ENCODE peak calls at places on chromosomes 11 and 22, in four cellular contexts. K is stomach; J is DMS153; X is stimulated activated CD4-positive, alpha-beta T cell treated with anti-CD3 and anti-CD28 coated beads, TNF-alpha, amount 100 ng/mL, for 1 hour. I is an unnamed sample.

GRCh38 chr11:76172583-76172982 is 33.7 kb downstream of the WNT11 start:
- DNase-seq in K (no peak), J (no peak), X (no peak), I (no peak)

GRCh38 chr11:118900535-118901384 is 17.1 kb downstream of the CXCR5 start:
- DNase-seq in K (no peak), J (no peak), X (no peak), I (no peak)

GRCh38 chr22:37740455-37741311 is 43.8 kb downstream of the TRIOBP start:
- DNase-seq in K (no peak), J (no peak), X (no peak), I (no peak)

GRCh38 chr11:35083181-35084061 is 55.5 kb upstream of the CD44 start:
- DNase-seq in K (peak; percentile 40), J (no peak), X (peak; percentile 40), I (no peak)

GRCh38 chr22:30680998-30681770 is 13.5 kb upstream of the OSBP2 start:
- DNase-seq in K (no peak), J (no peak), X (no peak), I (no peak)

GRCh38 chr11:64963072-64963631 is 8.8 kb downstream of the MAJIN start:
- DNase-seq in K (no peak), J (no peak), X (no peak), I (no peak)

GRCh38 chr22:30526656-30527055 is 19.9 kb downstream of the SEC14L6 start:
- DNase-seq in K (no peak), J (no peak), X (no peak), I (no peak)

GRCh38 chr22:37169947-37170688 is 17.9 kb downstream of the C1QTNF6 start:
- DNase-seq in K (no peak), J (no peak), X (no peak), I (no peak)

GRCh38 chr22:37183432-37184379 is 4.3 kb downstream of the C1QTNF6 start:
- DNase-seq in K (no peak), J (no peak), X (no peak), I (no peak)

GRCh38 chr11:36510567-36511020 is 522 bp upstream of the TRAF6 start:
- DNase-seq in K (no peak), J (no peak), X (no peak), I (no peak)

GRCh38 chr11:117884994-117885393 is 8.5 kb upstream of the FXYD6 start:
- DNase-seq in K (no peak), J (no peak), X (no peak), I (no peak)

GRCh38 chr22:44505796-44506354 is 7.8 kb upstream of the RTL6 start:
- DNase-seq in K (no peak), J (no peak), X (no peak), I (no peak)

GRCh38 chr11:14842002-14842401 is 50.0 kb downstream of the CYP2R1 start:
- DNase-seq in K (no peak), J (no peak), X (no peak), I (no peak)

GRCh38 chr11:30853470-30853869 is 267.3 kb upstream of the MPPED2 start:
- DNase-seq in K (no peak), J (no peak), X (no peak), I (no peak)

GRCh38 chr11:71251159-71251721 is 1.1 kb downstream of the SHANK2 start:
- DNase-seq in K (peak; percentile 54), J (no peak), X (no peak), I (peak; percentile 46)

GRCh38 chr11:46348566-46348981 is 1.3 kb downstream of the DGKZ start:
- DNase-seq in K (no peak), J (no peak), X (no peak), I (no peak)

GRCh38 chr11:27718853-27719574 is 18.8 kb upstream of the BDNF start:
- DNase-seq in K (no peak), J (no peak), X (no peak), I (peak; percentile 22)

GRCh38 chr11:61068581-61068980 is 33.7 kb upstream of the CD5 start:
- DNase-seq in K (no peak), J (no peak), X (no peak), I (no peak)

I was measured in NCI-H345.